ENCODE peak calls at places on chromosome 21, in ten cellular contexts. F is stimulated activated CD4-positive, alpha-beta T cell treated with anti-CD3 and anti-CD28 coated beads, Interleukin-1b, Interleukin-23, amount 100 ng/mL, for 1 hour; U is fibroblast of pulmonary artery; P is GOT3; J is SJSA1; H is Peyer's patch; E is posterior cingulate gyrus; B is stimulated activated CD8-positive, alpha-beta memory T cell treated with anti-CD3 and anti-CD28 coated beads, Interleukin-12 subunit alpha, Interleukin-12 subunit beta, amount 100 ng/mL, for 4 hours; O is non-pigmented ciliary epithelial cell; N is heart left ventricle. T is an unnamed sample.

GRCh38 chr21:32457962-32458361 is 45.5 kb downstream of the EVA1C start:
- DNase-seq in F (no peak), U (no peak), P (no peak), J (no peak), H (no peak), E (no peak), B (no peak), O (no peak), N (no peak), T (no peak)

GRCh38 chr21:34191876-34192275 is 118.5 kb downstream of the MRPS6 start:
- DNase-seq in F (no peak), U (no peak), P (no peak), J (no peak), H (no peak), E (no peak), B (no peak), O (no peak), N (no peak), T (no peak)

GRCh38 chr21:40835179-40835694 is 11.7 kb downstream of the DSCAM start:
- DNase-seq in F (no peak), U (no peak), P (no peak), J (no peak), H (no peak), E (no peak), B (no peak), O (no peak), N (no peak), T (no peak)

GRCh38 chr21:34120867-34121266 is 47.5 kb downstream of the MRPS6 start:
- DNase-seq in F (no peak), U (no peak), P (no peak), J (no peak), H (no peak), E (no peak), B (no peak), O (no peak), N (no peak), T (no peak)

GRCh38 chr21:27371065-27371464 is 404.2 kb upstream of the ADAMTS5 start:
- DNase-seq in F (no peak), U (no peak), P (no peak), J (no peak), H (no peak), E (no peak), B (no peak), O (no peak), N (no peak), T (no peak)

GRCh38 chr21:41977034-41977950 is 23.5 kb upstream of the C2CD2 start:
- DNase-seq in F (no peak), U (no peak), P (no peak), J (no peak), H (no peak), E (no peak), B (no peak), O (no peak), N (no peak), T (no peak)

GRCh38 chr21:46113497-46114176 is 15.7 kb downstream of the COL6A2 start:
- DNase-seq in F (no peak), U (no peak), P (no peak), J (peak), H (no peak), E (no peak), B (no peak), O (no peak), N (no peak), T (no peak)

GRCh38 chr21:41537356-41537755 is 29.4 kb upstream of the TMPRSS2 start:
- DNase-seq in F (no peak), U (no peak), P (no peak), J (no peak), H (no peak), E (no peak), B (no peak), O (no peak), N (no peak), T (no peak)

GRCh38 chr21:34692458-34693020 is 23.7 kb downstream of the CLIC6 start:
- DNase-seq in F (no peak), U (no peak), P (no peak), J (no peak), H (no peak), E (no peak), B (no peak), O (no peak), N (no peak), T (no peak)

GRCh38 chr21:42277593-42277992 is 37.6 kb downstream of the TFF3 start:
- DNase-seq in F (no peak), U (no peak), P (no peak), J (no peak), H (no peak), E (no peak), B (no peak), O (no peak), N (no peak), T (no peak)

GRCh38 chr21:40622531-40622930 is 224.4 kb downstream of the DSCAM start:
- DNase-seq in F (no peak), U (no peak), P (no peak), J (no peak), H (no peak), E (no peak), B (no peak), O (no peak), N (no peak), T (no peak)

GRCh38 chr21:45267390-45267760 is 20.3 kb downstream of the POFUT2 start:
- DNase-seq in F (no peak), U (no peak), P (no peak), J (no peak), H (no peak), E (no peak), B (no peak), O (no peak), N (no peak), T (no peak)

GRCh38 chr21:43262427-43262826 is 93.6 kb downstream of the CRYAA start:
- DNase-seq in F (no peak), U (no peak), P (no peak), J (peak), H (no peak), E (no peak), B (no peak), O (no peak), N (no peak), T (no peak)

GRCh38 chr21:44301961-44302406 is 2.1 kb downstream of the PFKL start:
- DNase-seq in F (no peak), U (no peak), P (no peak), J (no peak), H (no peak), E (no peak), B (no peak), O (no peak), N (no peak), T (no peak)

GRCh38 chr21:43644609-43645008 is 14.7 kb downstream of the HSF2BP start:
- DNase-seq in F (no peak), U (peak), P (no peak), J (peak), H (no peak), E (no peak), B (no peak), O (no peak), N (no peak), T (peak)

GRCh38 chr21:35256468-35256988 is 207.4 kb upstream of the RUNX1 start:
- DNase-seq in F (no peak), U (peak), P (peak), J (peak), H (peak), E (peak), B (no peak), O (peak), N (peak), T (peak)

GRCh38 chr21:43333301-43334062 is 93.4 kb downstream of the SIK1 start:
- DNase-seq in F (no peak), U (peak), P (no peak), J (peak), H (no peak), E (no peak), B (no peak), O (peak), N (peak), T (peak)

GRCh38 chr21:45328198-45329087 is 40.7 kb upstream of the POFUT2 start:
- DNase-seq in F (no peak), U (no peak), P (no peak), J (no peak), H (no peak), E (no peak), B (no peak), O (no peak), N (no peak), T (no peak)

T was measured in H54.